ENCODE peak calls at places on chromosome 14, in seven cellular contexts. X is heart left ventricle, G is esophagus squamous epithelium, C is left ventricle myocardium inferior, K is fibroblast of lung, Q is thoracic aorta, H is ovary. V is an unnamed sample. For H3K4me1, the result is how much of the 10 kb centered on the place peaks cover.

GRCh38 chr14:104739546-104740516 is 13.1 kb upstream of the SIVA1 start:
- DNase-seq in X (no peak), G (no peak), C (no peak), K (no peak), Q (no peak), H (no peak), V (no peak)

GRCh38 chr14:96091149-96091693 is 52.1 kb downstream of the C14orf132 start:
- DNase-seq in X (no peak), G (no peak), C (no peak), K (no peak), Q (no peak), H (no peak), V (no peak)

GRCh38 chr14:75292016-75292646 is 13.5 kb downstream of the FOS start:
- DNase-seq in X (no peak), G (no peak), C (no peak), K (no peak), Q (no peak), H (no peak), V (no peak)

GRCh38 chr14:91873476-91874265 is 6.3 kb upstream of the TC2N start:
- DNase-seq in X (no peak), G (peak), C (no peak), K (peak), Q (no peak), H (no peak), V (no peak)

GRCh38 chr14:80700601-80701000 is 240.9 kb downstream of the CEP128 start:
- DNase-seq in X (no peak), G (no peak), C (no peak), K (no peak), Q (no peak), H (no peak), V (no peak)

GRCh38 chr14:69553221-69553620 is 21.4 kb downstream of the CCDC177 start:
- DNase-seq in X (no peak), G (no peak), C (no peak), K (peak), Q (no peak), H (no peak), V (no peak)

GRCh38 chr14:96592591-96593388 is 90.6 kb downstream of the PAPOLA start:
- DNase-seq in X (peak), G (no peak), C (peak), K (peak), Q (no peak), H (no peak), V (no peak)

GRCh38 chr14:35927727-35928126 is 101.6 kb downstream of the BRMS1L start:
- DNase-seq in X (no peak), G (no peak), C (no peak), K (no peak), Q (no peak), H (no peak), V (no peak)

GRCh38 chr14:69318901-69319475 is 59.0 kb downstream of the GALNT16 start:
- DNase-seq in X (no peak), G (no peak), C (no peak), K (no peak), Q (no peak), H (no peak), V (no peak)

GRCh38 chr14:73709904-73710469 is 4.2 kb downstream of the PNMA1 start:
- DNase-seq in X (no peak), G (no peak), C (no peak), K (no peak), Q (no peak), H (no peak), V (no peak)

GRCh38 chr14:55306938-55307589 is 35.8 kb downstream of the FBXO34 start:
- DNase-seq in X (no peak), G (no peak), C (no peak), K (no peak), Q (no peak), H (no peak), V (no peak)

GRCh38 chr14:104887623-104888488 is 22.8 kb downstream of the CEP170B start:
- DNase-seq in X (no peak), G (no peak), C (peak), K (no peak), Q (no peak), H (peak), V (peak)

GRCh38 chr14:80356413-80356812 is 145.1 kb upstream of the DIO2 start:
- DNase-seq in X (no peak), G (no peak), C (no peak), K (peak), Q (no peak), H (no peak), V (no peak)

GRCh38 chr14:74483321-74483720 is 9.8 kb downstream of the NPC2 start:
- DNase-seq in X (no peak), G (no peak), C (no peak), K (no peak), Q (no peak), H (no peak), V (no peak)

GRCh38 chr14:28770574-28770973 is 4.0 kb downstream of the FOXG1 start:
- DNase-seq in X (no peak), G (no peak), C (no peak), K (no peak), Q (no peak), H (no peak), V (no peak)

GRCh38 chr14:77314043-77314442 is 6.6 kb downstream of the POMT2 start:
- DNase-seq in X (no peak), G (no peak), C (no peak), K (peak), Q (no peak), H (no peak), V (peak)

GRCh38 chr14:79992799-79993198 is 218.5 kb downstream of the DIO2 start:
- DNase-seq in X (no peak), G (no peak), C (no peak), K (no peak), Q (no peak), H (no peak), V (no peak)

GRCh38 chr14:92352158-92352985 is 29.4 kb downstream of the SLC24A4 start:
- DNase-seq in X (no peak), G (no peak), C (no peak), K (peak), Q (no peak), H (no peak), V (no peak)

GRCh38 chr14:89344871-89345270 is 72.2 kb downstream of the FOXN3 start:
- DNase-seq in X (no peak), G (no peak), C (no peak), K (no peak), Q (no peak), H (no peak), V (no peak)

GRCh38 chr14:104633276-104633861 is 28.8 kb upstream of the TMEM179 start:
- DNase-seq in X (no peak), G (no peak), C (no peak), K (no peak), Q (no peak), H (no peak), V (no peak)

GRCh38 chr14:73188501-73188903 is 48.8 kb upstream of the PAPLN start:
- DNase-seq in X (no peak), G (no peak), C (no peak), K (peak), Q (no peak), H (no peak), V (no peak)

DNA sequence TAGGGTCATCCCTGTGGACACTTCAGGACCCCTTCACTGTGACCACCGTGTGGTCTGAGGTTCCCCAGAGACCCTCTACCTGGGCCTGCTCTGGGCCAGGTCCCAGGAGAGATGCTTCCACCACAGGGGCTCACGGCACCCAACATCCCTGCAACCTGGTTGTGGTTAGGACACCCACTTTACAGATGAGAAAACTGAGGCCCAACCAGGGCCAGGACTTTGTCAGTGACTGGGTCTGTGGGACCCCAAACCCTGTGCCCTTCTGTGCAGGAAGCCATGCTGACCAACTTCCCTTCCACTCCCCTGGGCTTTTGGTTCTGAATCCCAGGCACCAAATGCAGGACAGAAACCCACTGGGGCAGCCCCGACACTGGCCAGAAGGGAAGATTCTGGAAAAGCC is 21.6 kb downstream of the BEGAIN start:
- DNase-seq in X (no peak), G (no peak), C (no peak), K (no peak), Q (no peak), H (no peak), V (no peak)
- TF ChIP-seq CTCF in X (no peak), G (no peak), C (no peak), K (no peak), Q (no peak), H (no peak), V (no peak)

GRCh38 chr14:22555573-22556011 is 33.4 kb downstream of the DAD1 start:
- DNase-seq in X (no peak), G (no peak), C (no peak), K (no peak), Q (no peak), H (no peak), V (peak)
- H3K4me1 ChIP-seq in X (under half), G (half or more), C (under half), K (under half), Q (under half), H (under half), V (under half)

GRCh38 chr14:60164717-60165546 is at the start of gene DHRS7:
- DNase-seq in X (peak), G (no peak), C (peak), K (peak), Q (peak), H (peak), V (peak)
- TF ChIP-seq CTCF in X (peak), G (no peak), C (peak), K (peak), Q (peak), H (peak), V (no peak)

GRCh38 chr14:99543369-99543768 is 60.6 kb downstream of the CCDC85C start:
- DNase-seq in X (no peak), G (no peak), C (no peak), K (no peak), Q (no peak), H (no peak), V (no peak)
- H3K4me1 ChIP-seq in X (under half), G (half or more), C (half or more), K (under half), Q (under half), H (under half), V (under half)

GRCh38 chr14:51805541-51805940 is 54.9 kb upstream of the GNG2 start:
- DNase-seq in X (no peak), G (no peak), C (no peak), K (no peak), Q (no peak), H (no peak), V (no peak)
- TF ChIP-seq CTCF in X (no peak), G (no peak), C (no peak), K (peak), Q (no peak), H (no peak), V (no peak)

DNA sequence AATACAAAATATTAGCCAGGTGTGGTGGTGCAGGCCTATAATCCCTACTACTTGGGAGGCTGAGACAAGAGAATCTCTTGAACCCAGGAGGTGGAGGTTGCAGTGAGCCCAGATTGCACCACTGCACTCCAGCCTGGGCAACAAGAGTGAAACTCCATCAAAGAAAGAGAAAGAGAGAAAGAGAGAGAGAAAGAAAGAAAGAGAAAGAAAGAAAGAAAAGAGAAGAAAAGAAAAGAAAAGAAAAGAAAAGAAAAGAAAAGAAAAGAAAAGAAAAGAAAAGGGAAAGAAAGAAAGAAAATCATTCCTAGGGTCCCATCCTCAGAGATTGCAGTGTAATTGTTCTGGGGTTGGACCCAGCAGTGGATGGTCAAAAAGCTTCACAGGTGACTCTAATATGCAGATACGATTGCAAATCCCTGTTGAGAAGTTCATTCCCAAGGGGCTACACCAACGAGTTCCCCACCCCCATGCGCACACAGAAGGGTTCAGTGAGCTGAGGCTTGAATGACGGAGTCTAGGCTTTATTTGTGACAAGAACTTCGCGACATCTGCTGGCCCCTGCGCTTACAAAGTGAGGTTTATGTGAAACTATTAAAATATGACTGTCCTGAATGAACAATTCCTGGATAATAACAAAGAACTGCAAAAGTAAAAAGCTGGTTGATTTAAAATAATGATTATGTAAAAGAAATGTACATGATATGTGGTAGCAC is 17.4 kb upstream of the RNASE12 start:
- DNase-seq in X (no peak), G (no peak), C (no peak), K (no peak), Q (no peak), H (no peak), V (no peak)
- H3K4me1 ChIP-seq in X (under half), G (under half), C (under half), K (under half), Q (under half), H (under half), V (under half)